ENCODE peak calls at places on chromosomes 1 and 21, in four cellular contexts. H is WTC11, F is A549, X is K562. I is an unnamed sample.

GRCh38 chr1:168230709-168231108 is 4.9 kb downstream of the SFT2D2 start:
- DNase-seq in H (no peak), F (peak), X (no peak), I (peak)

GRCh38 chr1:169102567-169102966 is 3.9 kb upstream of the ATP1B1 start:
- DNase-seq in H (no peak), F (no peak), X (no peak), I (peak)

GRCh38 chr21:46038871-46039397 is 57.4 kb downstream of the COL6A1 start:
- DNase-seq in H (no peak), F (no peak), X (no peak), I (no peak)

GRCh38 chr1:215595231-215595630 is 28.1 kb downstream of the KCTD3 start:
- DNase-seq in H (no peak), F (no peak), X (no peak), I (no peak)

GRCh38 chr1:225863167-225863566 is 19.0 kb downstream of the TMEM63A start:
- DNase-seq in H (no peak), F (no peak), X (no peak), I (no peak)

GRCh38 chr1:154961497-154962237 is at the start of gene PYGO2:
- DNase-seq in H (peak), F (peak), X (peak), I (peak)

GRCh38 chr1:85070972-85071492 is 22.7 kb upstream of the MCOLN3 start:
- DNase-seq in H (no peak), F (no peak), X (no peak), I (peak)

GRCh38 chr1:35737111-35737510 is 18.4 kb upstream of the C1orf216 start:
- DNase-seq in H (no peak), F (no peak), X (no peak), I (no peak)

GRCh38 chr1:101376121-101377095 is 139.6 kb downstream of the S1PR1 start:
- DNase-seq in H (no peak), F (no peak), X (no peak), I (no peak)

GRCh38 chr1:145962157-145963102 is 1.9 kb downstream of the ANKRD34A start:
- DNase-seq in H (peak), F (no peak), X (peak), I (no peak)

GRCh38 chr1:16888806-16889178 is 7.0 kb upstream of the RNU1-2 start:
- DNase-seq in H (no peak), F (peak), X (no peak), I (no peak)

GRCh38 chr1:224650329-224650728 is 34.2 kb downstream of the CNIH3 start:
- DNase-seq in H (no peak), F (no peak), X (no peak), I (no peak)

GRCh38 chr1:79430437-79430836 is 423.9 kb upstream of the ADGRL4 start:
- DNase-seq in H (peak), F (no peak), X (no peak), I (no peak)

GRCh38 chr1:9542425-9542824 is 3.2 kb downstream of the SLC25A33 start:
- DNase-seq in H (no peak), F (no peak), X (no peak), I (peak)

GRCh38 chr1:243917177-243917862 is 67.3 kb upstream of the AKT3 start:
- DNase-seq in H (peak), F (peak), X (no peak), I (no peak)

GRCh38 chr1:205053296-205053695 is 10.3 kb downstream of the CNTN2 start:
- DNase-seq in H (no peak), F (no peak), X (no peak), I (no peak)

GRCh38 chr1:110068646-110069301 is 1.7 kb downstream of the ALX3 start:
- DNase-seq in H (peak), F (no peak), X (no peak), I (no peak)

GRCh38 chr1:227486559-227486958 is 76.8 kb upstream of the ZNF678 start:
- DNase-seq in H (no peak), F (no peak), X (no peak), I (no peak)

GRCh38 chr1:231686384-231686783 is 59.8 kb downstream of the DISC1 start:
- DNase-seq in H (no peak), F (no peak), X (no peak), I (no peak)

GRCh38 chr1:23598424-23598823 is 39.1 kb upstream of the ID3 start:
- DNase-seq in H (peak), F (no peak), X (no peak), I (peak)

GRCh38 chr1:20584890-20585289 is 4.0 kb upstream of the CDA start:
- DNase-seq in H (no peak), F (no peak), X (no peak), I (peak)

GRCh38 chr1:101247404-101248287 is 10.8 kb downstream of the S1PR1 start:
- DNase-seq in H (no peak), F (no peak), X (no peak), I (no peak)

GRCh38 chr1:147760481-147761260 is at the start of gene GJA5:
- DNase-seq in H (no peak), F (no peak), X (no peak), I (no peak)

GRCh38 chr1:171346866-171347265 is 32.9 kb downstream of the FMO4 start:
- DNase-seq in H (no peak), F (no peak), X (no peak), I (no peak)

GRCh38 chr1:6490181-6491075 is 1.0 kb downstream of the PLEKHG5 start:
- DNase-seq in H (peak), F (peak), X (peak), I (peak)

GRCh38 chr1:44543064-44543815 is 131.0 kb downstream of the TMEM53 start:
- DNase-seq in H (peak), F (no peak), X (peak), I (no peak)

GRCh38 chr1:3492545-3493246 is 38.2 kb downstream of the ARHGEF16 start:
- DNase-seq in H (no peak), F (no peak), X (no peak), I (no peak)

GRCh38 chr1:66313446-66313845 is 220.5 kb upstream of the SGIP1 start:
- DNase-seq in H (no peak), F (no peak), X (no peak), I (no peak)

GRCh38 chr1:112904071-112904830 is 51.7 kb downstream of the SLC16A1 start:
- DNase-seq in H (no peak), F (no peak), X (no peak), I (no peak)

GRCh38 chr21:36422279-36423098 is 37.3 kb downstream of the CHAF1B start:
- DNase-seq in H (peak), F (peak), X (peak), I (peak)

GRCh38 chr1:203049576-203050180 is 23.4 kb downstream of the PPFIA4 start:
- DNase-seq in H (no peak), F (no peak), X (no peak), I (no peak)

GRCh38 chr1:160097196-160097910 is 1.1 kb downstream of the IGSF8 start:
- DNase-seq in H (no peak), F (no peak), X (no peak), I (no peak)

GRCh38 chr1:214660900-214661299 is 57.9 kb downstream of the CENPF start:
- DNase-seq in H (peak), F (no peak), X (no peak), I (peak)

GRCh38 chr1:227786673-227787512 is 28.6 kb upstream of the PRSS38 start:
- DNase-seq in H (no peak), F (no peak), X (no peak), I (no peak)

GRCh38 chr1:194618101-194618500 is 1431.7 kb upstream of the B3GALT2 start:
- DNase-seq in H (no peak), F (no peak), X (no peak), I (no peak)

GRCh38 chr1:95095833-95096217 is 21.3 kb upstream of the TLCD4 start:
- DNase-seq in H (no peak), F (no peak), X (no peak), I (no peak)
- TF ChIP-seq NR3C1 in H (no peak), F (no peak), X (no peak), I (no peak)

GRCh38 chr1:63777286-63777685 is 3.5 kb downstream of the ROR1 start:
- DNase-seq in H (no peak), F (no peak), X (no peak), I (no peak)
- TF ChIP-seq NR3C1 in H (no peak), F (no peak), X (no peak), I (no peak)

DNA sequence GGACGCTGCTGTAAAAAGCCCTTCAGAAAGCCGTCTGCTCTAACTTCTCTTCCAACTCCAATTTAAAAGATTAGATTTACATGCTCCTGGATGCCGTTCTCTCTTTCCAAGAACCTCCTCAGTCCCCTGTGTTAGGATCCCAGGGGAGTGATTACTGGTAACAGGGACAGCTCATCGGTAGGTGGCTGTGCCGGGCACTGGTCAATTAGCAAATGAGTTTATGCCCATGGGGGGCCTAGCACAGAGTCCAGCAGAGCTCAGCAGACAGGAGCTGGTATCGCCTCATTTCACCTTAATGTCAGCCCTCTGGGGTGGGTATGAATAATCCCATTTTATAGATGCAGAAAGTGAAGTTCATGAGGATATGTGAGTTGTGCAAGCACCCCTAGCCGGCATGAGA is 191.9 kb downstream of the GRIK3 start:
- DNase-seq in H (no peak), F (no peak), X (no peak), I (no peak)
- TF ChIP-seq NR3C1 in H (no peak), F (no peak), X (no peak), I (no peak)

GRCh38 chr1:37453647-37454046 is 20.7 kb upstream of the ZC3H12A start:
- DNase-seq in H (no peak), F (no peak), X (no peak), I (no peak)
- TF ChIP-seq NR3C1 in H (no peak), F (no peak), X (no peak), I (no peak)

GRCh38 chr21:43911015-43911934 is 46.3 kb downstream of the AGPAT3 start:
- DNase-seq in H (no peak), F (no peak), X (no peak), I (peak)
- TF ChIP-seq NR3C1 in H (no peak), F (no peak), X (no peak), I (no peak)

GRCh38 chr1:15836772-15837669 is 10.5 kb upstream of the SPEN start:
- DNase-seq in H (peak), F (no peak), X (no peak), I (no peak)
- TF ChIP-seq NR3C1 in H (no peak), F (no peak), X (no peak), I (no peak)

GRCh38 chr1:115829023-115829674 is 11.8 kb downstream of the NHLH2 start:
- DNase-seq in H (no peak), F (no peak), X (peak), I (peak)
- TF ChIP-seq NR3C1 in H (no peak), F (no peak), X (no peak), I (no peak)

I was measured in HepG2.